ENCODE peak calls at places on chromosomes 5 and 9, in six cellular contexts. N is K562, B is HepG2, K is GM12891, S is H1, X is GM12878. A is an unnamed sample.
A peak's percentile ranks its signal among the peaks of the same experiment; 100 is the strongest.

GRCh38 chr9:8428389-8428788 is 628.8 kb upstream of the DMAC1 start:
- DNase-seq in N (no peak), B (no peak), K (no peak), S (no peak), X (no peak), A (no peak)

GRCh38 chr9:89463986-89464901 is 33.7 kb downstream of the SEMA4D start:
- DNase-seq in N (no peak), B (no peak), K (peak; percentile 59), S (no peak), X (peak; percentile 85), A (peak; percentile 61)

GRCh38 chr5:544675-545330 is 20.6 kb upstream of the SLC9A3 start:
- DNase-seq in N (no peak), B (no peak), K (no peak), S (no peak), X (no peak), A (no peak)

GRCh38 chr5:141783599-141784296 is 94.5 kb downstream of the PCDH1 start:
- DNase-seq in N (no peak), B (no peak), K (no peak), S (no peak), X (no peak), A (no peak)

GRCh38 chr9:35599763-35600604 is 5.1 kb upstream of the TESK1 start:
- DNase-seq in N (no peak), B (peak; percentile 62), K (no peak), S (no peak), X (no peak), A (no peak)

GRCh38 chr9:34982352-34982751 is 7.2 kb upstream of the DNAJB5 start:
- DNase-seq in N (no peak), B (no peak), K (no peak), S (no peak), X (no peak), A (no peak)

GRCh38 chr9:121498150-121498486 is 1.5 kb downstream of the GGTA1 start:
- DNase-seq in N (peak; percentile 66), B (peak; percentile 67), K (peak; percentile 71), S (no peak), X (peak; percentile 21), A (peak; percentile 61)

GRCh38 chr5:113524927-113525326 is 11.4 kb downstream of the YTHDC2 start:
- DNase-seq in N (no peak), B (no peak), K (no peak), S (no peak), X (no peak), A (no peak)

GRCh38 chr5:157387683-157388093 is 72.3 kb upstream of the NIPAL4 start:
- DNase-seq in N (no peak), B (peak; percentile 23), K (no peak), S (no peak), X (no peak), A (no peak)

GRCh38 chr5:131947445-131947844 is 2.0 kb upstream of the MEIKIN start:
- DNase-seq in N (no peak), B (no peak), K (no peak), S (no peak), X (no peak), A (no peak)

GRCh38 chr9:19946446-19947109 is 157.7 kb upstream of the SLC24A2 start:
- DNase-seq in N (no peak), B (no peak), K (no peak), S (no peak), X (no peak), A (no peak)

GRCh38 chr9:136230365-136230764 is 15.2 kb downstream of the QSOX2 start:
- DNase-seq in N (no peak), B (no peak), K (no peak), S (no peak), X (no peak), A (no peak)

GRCh38 chr9:136232964-136233363 is 12.6 kb downstream of the QSOX2 start:
- DNase-seq in N (no peak), B (no peak), K (no peak), S (no peak), X (no peak), A (no peak)

GRCh38 chr9:136230773-136231172 is 14.8 kb downstream of the QSOX2 start:
- DNase-seq in N (no peak), B (no peak), K (no peak), S (no peak), X (no peak), A (no peak)

GRCh38 chr9:136233868-136234267 is 11.7 kb downstream of the QSOX2 start:
- DNase-seq in N (no peak), B (no peak), K (no peak), S (no peak), X (no peak), A (no peak)

DNA sequence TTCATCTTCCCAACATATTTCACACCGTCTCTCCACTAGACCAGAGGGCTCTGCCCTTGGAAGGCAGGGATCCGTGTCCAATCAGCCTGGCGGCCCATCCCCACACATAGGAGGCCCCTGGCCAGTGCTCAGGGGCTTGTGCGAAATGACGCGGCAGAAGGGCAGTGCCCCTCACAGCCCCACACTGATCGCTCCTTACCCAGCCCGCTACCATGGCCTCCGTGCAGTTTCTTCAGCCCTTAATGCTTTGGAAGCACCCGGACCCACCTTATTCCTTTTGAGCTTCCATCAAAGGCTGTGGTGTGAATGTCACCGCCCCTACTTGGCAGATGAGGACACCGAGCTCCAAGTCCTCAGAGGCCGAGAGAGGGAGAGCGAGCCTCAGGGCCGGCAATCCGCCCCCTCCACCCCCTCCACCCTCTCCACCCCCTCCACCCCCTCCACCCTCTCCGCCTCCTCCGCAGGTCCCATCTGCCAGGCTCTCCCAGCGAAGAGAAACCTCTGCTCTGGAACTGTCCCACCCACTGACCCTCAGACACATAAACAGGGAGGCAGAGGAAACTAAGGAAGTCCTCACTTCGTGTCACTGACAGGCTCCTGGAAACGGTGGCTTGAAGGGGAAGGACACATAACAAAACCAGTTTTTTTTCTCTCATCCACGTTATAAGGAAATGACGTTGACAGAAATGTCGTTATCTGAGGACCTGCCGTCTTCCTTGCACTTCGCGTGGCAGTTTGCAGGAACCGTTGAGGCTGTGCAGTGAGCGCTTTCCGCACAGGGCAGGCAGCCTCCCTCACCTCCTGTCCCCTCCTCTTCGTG is 13.9 kb downstream of the QSOX2 start:
- DNase-seq in N (peak; percentile 62), B (no peak), K (no peak), S (no peak), X (no peak), A (no peak)
- TF ChIP-seq POLR2A in N (no peak), B (no peak), K (no peak), S (no peak), X (no peak), A (no peak)

GRCh38 chr5:2017540-2018389 is 135.0 kb upstream of the IRX4 start:
- DNase-seq in N (peak; percentile 71), B (peak; percentile 8), K (peak; percentile 46), S (peak; percentile 21), X (no peak), A (no peak)
- TF ChIP-seq TAF1 in N (no peak), B (no peak), K (no peak), S (no peak), X (no peak), A (no peak)

GRCh38 chr9:5764130-5764868 is 68.6 kb downstream of the ERMP1 start:
- DNase-seq in N (no peak), B (no peak), K (peak; percentile 20), S (no peak), X (peak; percentile 48), A (peak; percentile 9)
- TF ChIP-seq POLR2A in N (no peak), B (no peak), K (no peak), S (no peak), X (no peak), A (no peak)

DNA sequence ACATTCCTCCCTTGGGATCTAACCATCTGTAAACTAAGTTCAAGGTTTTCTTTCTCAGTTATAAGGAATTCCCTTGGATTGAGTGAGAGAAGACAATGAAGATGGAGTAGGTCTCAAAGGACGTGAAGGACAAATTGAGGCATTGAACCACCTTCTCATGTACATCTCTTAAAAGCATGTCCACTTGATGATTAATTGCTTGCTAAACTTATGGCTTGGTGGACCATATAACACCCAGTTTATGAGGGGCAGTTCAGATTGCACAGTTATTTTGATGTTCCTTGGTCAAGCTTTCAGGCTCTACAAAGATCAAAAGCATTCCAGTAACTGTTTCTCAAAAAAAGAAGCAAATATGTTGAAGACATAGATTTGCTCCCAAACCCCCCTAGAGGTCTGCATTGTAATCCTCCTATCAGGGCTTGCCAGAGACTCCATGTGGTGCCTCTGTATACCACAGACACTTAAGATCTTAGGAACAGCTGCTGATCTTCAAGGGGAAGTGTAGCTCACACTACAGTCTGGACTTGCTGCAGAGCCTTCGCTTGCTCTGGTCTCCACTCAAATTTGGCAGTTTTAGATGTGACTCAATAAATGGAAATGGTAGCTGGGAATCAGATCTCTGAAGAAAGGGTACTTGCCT is 56.9 kb upstream of the ALDH1A1 start:
- DNase-seq in N (peak; percentile 29), B (no peak), K (no peak), S (no peak), X (no peak), A (no peak)
- TF ChIP-seq TAF1 in N (no peak), B (no peak), K (no peak), S (no peak), X (no peak), A (no peak)

GRCh38 chr5:129094087-129094923 is at the start of gene ISOC1:
- DNase-seq in N (peak; percentile 93), B (peak; percentile 73), K (peak; percentile 80), S (peak; percentile 79), X (peak; percentile 42), A (peak; percentile 68)
- TF ChIP-seq POLR2A in N (peak; percentile 79), B (peak; percentile 75), K (peak; percentile 63), S (peak; percentile 61), X (peak; percentile 80), A (peak; percentile 90)

GRCh38 chr9:128923493-128923883 is 2.7 kb downstream of the PHYHD1 start:
- DNase-seq in N (no peak), B (no peak), K (no peak), S (no peak), X (no peak), A (no peak)

GRCh38 chr9:128919409-128919808 is 1.4 kb upstream of the PHYHD1 start:
- DNase-seq in N (no peak), B (peak; percentile 50), K (no peak), S (no peak), X (no peak), A (no peak)

GRCh38 chr9:128921881-128922763 is 1.3 kb downstream of the PHYHD1 start:
- DNase-seq in N (peak; percentile 52), B (peak; percentile 62), K (no peak), S (peak; percentile 50), X (no peak), A (no peak)

GRCh38 chr9:128918921-128919320 is 1.9 kb upstream of the PHYHD1 start:
- DNase-seq in N (no peak), B (no peak), K (no peak), S (no peak), X (no peak), A (no peak)

DNA sequence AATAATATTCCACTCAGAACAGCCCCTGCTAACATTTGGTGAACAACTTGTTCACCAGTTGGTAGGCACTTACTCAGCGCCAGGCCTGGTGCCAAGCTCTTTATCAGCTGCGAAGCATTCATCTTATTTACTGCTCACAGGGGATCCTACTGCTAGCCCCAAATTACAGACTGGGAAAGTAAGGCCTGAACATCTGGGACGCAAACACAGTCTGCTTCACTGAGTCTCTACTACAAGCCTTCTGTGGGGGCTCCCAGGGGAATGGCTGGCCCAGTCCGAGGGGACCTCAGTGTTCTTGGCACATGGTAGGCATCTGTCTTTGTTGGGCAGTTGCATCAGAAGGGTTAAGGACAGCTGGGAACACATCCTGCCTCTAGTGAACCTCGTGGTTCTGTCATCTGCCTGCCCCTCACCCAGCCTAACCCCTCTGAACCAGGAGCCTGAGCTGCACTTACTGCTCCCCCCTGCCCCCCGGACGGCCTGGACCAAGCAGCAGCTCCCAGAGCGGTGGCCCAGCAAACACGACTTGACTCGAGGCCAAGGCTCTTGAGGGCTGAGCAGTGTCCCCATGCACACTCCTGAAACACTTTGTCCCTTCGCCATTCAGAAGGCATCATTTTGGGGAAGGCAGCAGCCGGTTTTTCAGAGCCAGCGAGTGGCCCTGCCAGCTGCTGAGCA is at the start of gene PHYHD1:
- DNase-seq in N (no peak), B (no peak), K (no peak), S (no peak), X (no peak), A (no peak)
- TF ChIP-seq TAF1 in N (no peak), B (no peak), K (no peak), S (no peak), X (no peak), A (no peak)

GRCh38 chr9:136902259-136902821 is 16.0 kb downstream of the TRAF2 start:
- DNase-seq in N (no peak), B (no peak), K (peak; percentile 80), S (no peak), X (peak; percentile 66), A (peak; percentile 86)
- TF ChIP-seq POLR2A in N (no peak), B (no peak), K (no peak), S (no peak), X (peak; percentile 52), A (peak; percentile 63)